ENCODE peak calls at places on chromosomes 13 and 19, in four cellular contexts. One of them, this sample, is unnamed.
A peak's percentile ranks its signal among the peaks of the same experiment; 100 is the strongest.

GRCh38 chr13:28339419-28339818 is 155.5 kb downstream of the FLT1 start:
- DNase-seq in pancreas: no peak
- DNase-seq in esophagus squamous epithelium: no peak
- DNase-seq in ascending aorta: no peak
- DNase-seq in this sample: no peak

GRCh38 chr19:48632692-48633147 is 4.5 kb downstream of the DBP start:
- DNase-seq in esophagus squamous epithelium: no peak
- DNase-seq in ascending aorta: no peak
- DNase-seq in pancreas: no peak
- DNase-seq in this sample: no peak

GRCh38 chr19:13103961-13104847 is 1.5 kb upstream of the LYL1 start:
- DNase-seq in esophagus squamous epithelium: peak; percentile 57
- DNase-seq in pancreas: no peak
- DNase-seq in ascending aorta: no peak
- DNase-seq in this sample: peak; percentile 79

GRCh38 chr19:45542234-45542668 is 35.0 kb downstream of the VASP start:
- DNase-seq in pancreas: no peak
- DNase-seq in esophagus squamous epithelium: no peak
- DNase-seq in ascending aorta: no peak
- DNase-seq in this sample: no peak

GRCh38 chr13:48403151-48403631 is 9.7 kb downstream of the LPAR6 start:
- DNase-seq in pancreas: no peak
- DNase-seq in esophagus squamous epithelium: no peak
- DNase-seq in ascending aorta: no peak
- DNase-seq in this sample: no peak

GRCh38 chr13:85436029-85436428 is 363.2 kb downstream of the SLITRK6 start:
- DNase-seq in esophagus squamous epithelium: no peak
- DNase-seq in pancreas: no peak
- DNase-seq in ascending aorta: no peak
- DNase-seq in this sample: no peak

GRCh38 chr13:41457589-41458186 is 338 bp downstream of the RGCC start:
- DNase-seq in esophagus squamous epithelium: no peak
- DNase-seq in ascending aorta: no peak
- DNase-seq in pancreas: no peak
- DNase-seq in this sample: peak; percentile 62

GRCh38 chr13:66347718-66348117 is 882.4 kb downstream of the PCDH9 start:
- DNase-seq in esophagus squamous epithelium: no peak
- DNase-seq in pancreas: no peak
- DNase-seq in ascending aorta: no peak
- DNase-seq in this sample: no peak

GRCh38 chr13:41944635-41945401 is 16.1 kb downstream of the VWA8 start:
- DNase-seq in pancreas: no peak
- DNase-seq in ascending aorta: no peak
- DNase-seq in esophagus squamous epithelium: no peak
- DNase-seq in this sample: no peak

GRCh38 chr13:85828094-85828684 is 29.0 kb upstream of the SLITRK6 start:
- DNase-seq in pancreas: no peak
- DNase-seq in ascending aorta: no peak
- DNase-seq in esophagus squamous epithelium: no peak
- DNase-seq in this sample: no peak

GRCh38 chr19:40443930-40444180 is 280 bp downstream of the SERTAD3 start:
- DNase-seq in ascending aorta: no peak
- DNase-seq in esophagus squamous epithelium: no peak
- DNase-seq in pancreas: no peak
- DNase-seq in this sample: no peak

GRCh38 chr13:39202746-39203145 is 164.5 kb downstream of the NHLRC3 start:
- DNase-seq in esophagus squamous epithelium: no peak
- DNase-seq in ascending aorta: no peak
- DNase-seq in pancreas: no peak
- DNase-seq in this sample: no peak

GRCh38 chr13:97140611-97141010 is 81.5 kb upstream of the MBNL2 start:
- DNase-seq in esophagus squamous epithelium: no peak
- DNase-seq in pancreas: no peak
- DNase-seq in ascending aorta: no peak
- DNase-seq in this sample: no peak

GRCh38 chr13:30111810-30112209 is 195.5 kb downstream of the KATNAL1 start:
- DNase-seq in esophagus squamous epithelium: no peak
- DNase-seq in pancreas: no peak
- DNase-seq in ascending aorta: no peak
- DNase-seq in this sample: no peak

GRCh38 chr13:42084722-42085121 is 36.3 kb downstream of the DGKH start:
- DNase-seq in esophagus squamous epithelium: no peak
- DNase-seq in ascending aorta: no peak
- DNase-seq in pancreas: no peak
- DNase-seq in this sample: no peak

GRCh38 chr19:41933131-41933458 is 4.8 kb upstream of the ERFL start:
- DNase-seq in pancreas: no peak
- DNase-seq in esophagus squamous epithelium: no peak
- DNase-seq in ascending aorta: no peak
- DNase-seq in this sample: no peak
- H3K27me3 ChIP-seq in pancreas: no peaks in the 10 kb centered on the region
- H3K27me3 ChIP-seq in esophagus squamous epithelium: peaks cover 24% of the 10 kb centered on the region
- H3K27me3 ChIP-seq in ascending aorta: peaks cover 39% of the 10 kb centered on the region
- H3K27me3 ChIP-seq in this sample: peaks cover 57% of the 10 kb centered on the region

DNA sequence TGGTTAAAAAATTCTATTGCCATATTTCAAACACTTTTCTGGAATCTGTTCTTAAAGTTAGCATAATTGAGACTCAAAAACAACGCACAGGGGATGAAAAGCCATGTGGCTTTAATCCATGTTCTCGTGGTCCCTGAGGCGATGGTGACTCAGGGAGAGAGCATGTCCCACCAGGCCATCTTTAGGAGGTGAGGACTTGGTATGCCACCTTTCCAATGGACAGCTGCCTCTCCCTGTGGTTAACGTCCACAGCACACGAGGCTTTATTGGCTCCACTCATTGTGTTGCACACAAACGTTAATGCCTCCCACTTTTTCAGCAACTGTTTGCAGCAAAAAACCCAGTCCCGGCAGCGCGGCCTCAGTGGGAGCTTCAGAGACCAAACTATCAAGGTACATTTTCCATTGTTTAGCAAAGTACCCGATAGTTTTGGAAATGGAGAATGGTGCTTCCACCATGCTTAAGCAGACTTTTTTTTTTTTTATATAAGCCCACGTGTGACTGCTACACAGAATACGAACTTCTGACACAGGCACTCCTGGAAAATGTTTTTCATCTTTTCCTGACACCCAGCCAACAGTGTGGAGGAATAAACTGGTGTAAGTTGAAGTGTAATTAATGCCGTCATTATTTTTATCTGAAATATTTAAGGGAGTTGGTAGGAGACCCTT is 51.2 kb downstream of the EFNB2 start:
- DNase-seq in ascending aorta: no peak
- DNase-seq in esophagus squamous epithelium: no peak
- DNase-seq in pancreas: no peak
- DNase-seq in this sample: no peak
- H3K4me3 ChIP-seq in ascending aorta: peak overlapping the region; percentile 23
- H3K4me3 ChIP-seq in esophagus squamous epithelium: no peak overlapping the region
- H3K4me3 ChIP-seq in pancreas: no peak overlapping the region
- H3K4me3 ChIP-seq in this sample: peak overlapping the region; percentile 22

GRCh38 chr13:99344610-99345208 is 37.5 kb upstream of the GPR183 start:
- DNase-seq in esophagus squamous epithelium: no peak
- DNase-seq in ascending aorta: no peak
- DNase-seq in pancreas: no peak
- DNase-seq in this sample: no peak

GRCh38 chr13:99342723-99343315 is 35.6 kb upstream of the GPR183 start:
- DNase-seq in pancreas: no peak
- DNase-seq in ascending aorta: no peak
- DNase-seq in esophagus squamous epithelium: no peak
- DNase-seq in this sample: no peak

GRCh38 chr13:99339736-99340392 is 32.7 kb upstream of the GPR183 start:
- DNase-seq in esophagus squamous epithelium: no peak
- DNase-seq in ascending aorta: no peak
- DNase-seq in pancreas: no peak
- DNase-seq in this sample: no peak

GRCh38 chr13:99340638-99341037 is 33.4 kb upstream of the GPR183 start:
- DNase-seq in ascending aorta: no peak
- DNase-seq in esophagus squamous epithelium: no peak
- DNase-seq in pancreas: no peak
- DNase-seq in this sample: no peak

GRCh38 chr13:99341969-99342722 is 34.9 kb upstream of the GPR183 start:
- DNase-seq in pancreas: no peak
- DNase-seq in ascending aorta: no peak
- DNase-seq in esophagus squamous epithelium: no peak
- DNase-seq in this sample: no peak
- H3K4me1 ChIP-seq in pancreas: no peaks in the 10 kb centered on the region
- H3K4me1 ChIP-seq in ascending aorta: no peaks in the 10 kb centered on the region
- H3K4me1 ChIP-seq in esophagus squamous epithelium: peaks cover 5% of the 10 kb centered on the region
- H3K4me1 ChIP-seq in this sample: no peaks in the 10 kb centered on the region

GRCh38 chr13:101514100-101514499 is 61.6 kb downstream of the ITGBL1 start:
- DNase-seq in ascending aorta: no peak
- DNase-seq in pancreas: no peak
- DNase-seq in esophagus squamous epithelium: no peak
- DNase-seq in this sample: no peak

GRCh38 chr13:101512650-101513049 is 60.2 kb downstream of the ITGBL1 start:
- DNase-seq in ascending aorta: no peak
- DNase-seq in pancreas: no peak
- DNase-seq in esophagus squamous epithelium: no peak
- DNase-seq in this sample: no peak

GRCh38 chr13:101511161-101511560 is 58.7 kb downstream of the ITGBL1 start:
- DNase-seq in pancreas: no peak
- DNase-seq in esophagus squamous epithelium: no peak
- DNase-seq in ascending aorta: no peak
- DNase-seq in this sample: no peak

GRCh38 chr13:101514695-101515275 is 62.3 kb downstream of the ITGBL1 start:
- DNase-seq in ascending aorta: no peak
- DNase-seq in esophagus squamous epithelium: no peak
- DNase-seq in pancreas: no peak
- DNase-seq in this sample: no peak

DNA sequence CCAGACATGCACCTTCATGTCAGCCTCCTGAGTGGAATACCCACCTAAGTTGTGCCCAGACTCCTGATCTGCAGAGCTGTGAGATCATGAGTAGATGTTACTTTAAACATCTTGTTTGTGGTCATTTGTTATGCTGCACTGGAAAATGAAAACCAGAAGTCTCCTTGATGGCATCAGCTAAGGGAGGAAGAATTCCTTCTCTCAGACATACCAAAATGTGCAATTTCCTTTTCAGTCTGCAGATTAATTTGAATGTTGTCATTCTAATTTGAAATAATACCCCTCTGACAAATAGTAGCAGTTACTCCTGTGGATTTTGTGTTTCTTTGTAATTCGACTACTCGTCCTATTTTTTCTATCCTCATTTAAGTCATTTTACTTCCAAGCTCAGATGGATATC is 59.3 kb downstream of the ITGBL1 start:
- DNase-seq in esophagus squamous epithelium: no peak
- DNase-seq in ascending aorta: no peak
- DNase-seq in pancreas: no peak
- DNase-seq in this sample: no peak
- H3K27me3 ChIP-seq in esophagus squamous epithelium: no peaks in the 10 kb centered on the region
- H3K27me3 ChIP-seq in ascending aorta: no peaks in the 10 kb centered on the region
- H3K27me3 ChIP-seq in pancreas: no peaks in the 10 kb centered on the region
- H3K27me3 ChIP-seq in this sample: no peaks in the 10 kb centered on the region

GRCh38 chr19:7600721-7601120 is 5.1 kb downstream of the CAMSAP3 start:
- DNase-seq in pancreas: no peak
- DNase-seq in ascending aorta: no peak
- DNase-seq in esophagus squamous epithelium: no peak
- DNase-seq in this sample: no peak

GRCh38 chr19:7597689-7598088 is 2.0 kb downstream of the CAMSAP3 start:
- DNase-seq in pancreas: no peak
- DNase-seq in esophagus squamous epithelium: no peak
- DNase-seq in ascending aorta: no peak
- DNase-seq in this sample: no peak

GRCh38 chr19:7595466-7596133 is at the start of gene CAMSAP3:
- DNase-seq in pancreas: peak; percentile 56
- DNase-seq in ascending aorta: no peak
- DNase-seq in esophagus squamous epithelium: no peak
- DNase-seq in this sample: peak; percentile 77

GRCh38 chr19:7598180-7598579 is 2.5 kb downstream of the CAMSAP3 start:
- DNase-seq in ascending aorta: no peak
- DNase-seq in pancreas: no peak
- DNase-seq in esophagus squamous epithelium: no peak
- DNase-seq in this sample: no peak

GRCh38 chr19:7596191-7596937 is 701 bp downstream of the CAMSAP3 start:
- DNase-seq in esophagus squamous epithelium: no peak
- DNase-seq in ascending aorta: no peak
- DNase-seq in pancreas: no peak
- DNase-seq in this sample: no peak
- H3K4me3 ChIP-seq in esophagus squamous epithelium: peak overlapping the region; percentile 66
- H3K4me3 ChIP-seq in ascending aorta: peak overlapping the region; percentile 43
- H3K4me3 ChIP-seq in pancreas: peak overlapping the region; percentile 48
- H3K4me3 ChIP-seq in this sample: peak overlapping the region; percentile 57

GRCh38 chr19:18834644-18834984 is 2.9 kb downstream of the UPF1 start:
- DNase-seq in pancreas: no peak
- DNase-seq in ascending aorta: no peak
- DNase-seq in esophagus squamous epithelium: no peak
- DNase-seq in this sample: no peak
- H3K4me1 ChIP-seq in pancreas: peaks cover 30% of the 10 kb centered on the region
- H3K4me1 ChIP-seq in ascending aorta: peaks cover 13% of the 10 kb centered on the region
- H3K4me1 ChIP-seq in esophagus squamous epithelium: peaks cover 75% of the 10 kb centered on the region
- H3K4me1 ChIP-seq in this sample: peaks cover 74% of the 10 kb centered on the region

GRCh38 chr19:35509861-35510625 is 3.4 kb downstream of the DMKN start:
- DNase-seq in pancreas: peak; percentile 86
- DNase-seq in esophagus squamous epithelium: no peak
- DNase-seq in ascending aorta: no peak
- DNase-seq in this sample: peak; percentile 89

GRCh38 chr19:35512831-35513230 is 618 bp downstream of the DMKN start:
- DNase-seq in ascending aorta: no peak
- DNase-seq in esophagus squamous epithelium: no peak
- DNase-seq in pancreas: no peak
- DNase-seq in this sample: no peak

GRCh38 chr19:35510626-35510964 is 2.9 kb downstream of the DMKN start:
- DNase-seq in esophagus squamous epithelium: no peak
- DNase-seq in pancreas: no peak
- DNase-seq in ascending aorta: no peak
- DNase-seq in this sample: no peak

GRCh38 chr19:35513231-35513974 is at the start of gene DMKN:
- DNase-seq in esophagus squamous epithelium: no peak
- DNase-seq in pancreas: no peak
- DNase-seq in ascending aorta: no peak
- DNase-seq in this sample: no peak

GRCh38 chr19:35511337-35511736 is 2.1 kb downstream of the DMKN start:
- DNase-seq in ascending aorta: no peak
- DNase-seq in pancreas: no peak
- DNase-seq in esophagus squamous epithelium: no peak
- DNase-seq in this sample: no peak
- H3K27me3 ChIP-seq in ascending aorta: no peaks in the 10 kb centered on the region
- H3K27me3 ChIP-seq in pancreas: no peaks in the 10 kb centered on the region
- H3K27me3 ChIP-seq in esophagus squamous epithelium: no peaks in the 10 kb centered on the region
- H3K27me3 ChIP-seq in this sample: peaks cover 29% of the 10 kb centered on the region

GRCh38 chr19:5165697-5166019 is 175.0 kb downstream of the PTPRS start:
- DNase-seq in ascending aorta: no peak
- DNase-seq in esophagus squamous epithelium: no peak
- DNase-seq in pancreas: peak; percentile 82
- DNase-seq in this sample: no peak
- H3K4me3 ChIP-seq in ascending aorta: no peak overlapping the region
- H3K4me3 ChIP-seq in esophagus squamous epithelium: no peak overlapping the region
- H3K4me3 ChIP-seq in pancreas: no peak overlapping the region
- H3K4me3 ChIP-seq in this sample: no peak overlapping the region

GRCh38 chr13:22758245-22758644 is 422.5 kb upstream of the SGCG start:
- DNase-seq in pancreas: no peak
- DNase-seq in esophagus squamous epithelium: no peak
- DNase-seq in ascending aorta: no peak
- DNase-seq in this sample: no peak
- H3K4me1 ChIP-seq in pancreas: no peaks in the 10 kb centered on the region
- H3K4me1 ChIP-seq in esophagus squamous epithelium: no peaks in the 10 kb centered on the region
- H3K4me1 ChIP-seq in ascending aorta: no peaks in the 10 kb centered on the region
- H3K4me1 ChIP-seq in this sample: no peaks in the 10 kb centered on the region

This sample was measured in lower lobe of right lung.